ENCODE peak calls at places on chromosome 9, in four cellular contexts. One of them, this sample, is unnamed.
A peak's percentile ranks its signal among the peaks of the same experiment; 100 is the strongest.

GRCh38 chr9:136902259-136902821 is 16.0 kb downstream of the TRAF2 start:
- DNase-seq in K562: no peak
- DNase-seq in endothelial cell of umbilical vein: peak; percentile 66
- DNase-seq in GM12878: peak; percentile 66
- DNase-seq in this sample: peak; percentile 86

GRCh38 chr9:135494791-135495559 is 5.5 kb upstream of the MRPS2 start:
- DNase-seq in K562: no peak
- DNase-seq in endothelial cell of umbilical vein: no peak
- DNase-seq in GM12878: no peak
- DNase-seq in this sample: no peak

GRCh38 chr9:128276574-128277270 is 646 bp downstream of the SWI5 start:
- DNase-seq in K562: peak; percentile 66
- DNase-seq in endothelial cell of umbilical vein: peak; percentile 54
- DNase-seq in GM12878: no peak
- DNase-seq in this sample: peak; percentile 34

GRCh38 chr9:80842976-80843506 is 846.3 kb downstream of the TLE1 start:
- DNase-seq in K562: no peak
- DNase-seq in endothelial cell of umbilical vein: no peak
- DNase-seq in GM12878: no peak
- DNase-seq in this sample: no peak

GRCh38 chr9:38287420-38287985 is 105.0 kb upstream of the ALDH1B1 start:
- DNase-seq in K562: no peak
- DNase-seq in endothelial cell of umbilical vein: no peak
- DNase-seq in GM12878: no peak
- DNase-seq in this sample: no peak

GRCh38 chr9:125889122-125889523 is 141.9 kb downstream of the PBX3 start:
- DNase-seq in K562: no peak
- DNase-seq in endothelial cell of umbilical vein: peak; percentile 64
- DNase-seq in GM12878: no peak
- DNase-seq in this sample: peak; percentile 3

GRCh38 chr9:130421802-130422276 is 22.9 kb upstream of the ASS1 start:
- DNase-seq in K562: no peak
- DNase-seq in endothelial cell of umbilical vein: no peak
- DNase-seq in GM12878: no peak
- DNase-seq in this sample: peak; percentile 91

GRCh38 chr9:137025120-137025966 is 2.7 kb downstream of the ABCA2 start:
- DNase-seq in K562: no peak
- DNase-seq in endothelial cell of umbilical vein: no peak
- DNase-seq in GM12878: no peak
- DNase-seq in this sample: no peak

GRCh38 chr9:79129865-79130480 is 441.8 kb upstream of the TLE4 start:
- DNase-seq in K562: peak; percentile 11
- DNase-seq in endothelial cell of umbilical vein: peak; percentile 58
- DNase-seq in GM12878: no peak
- DNase-seq in this sample: peak; percentile 67
- TF ChIP-seq FOS in K562: no peak
- TF ChIP-seq FOS in endothelial cell of umbilical vein: no peak
- TF ChIP-seq FOS in GM12878: no peak
- TF ChIP-seq FOS in this sample: no peak

DNA sequence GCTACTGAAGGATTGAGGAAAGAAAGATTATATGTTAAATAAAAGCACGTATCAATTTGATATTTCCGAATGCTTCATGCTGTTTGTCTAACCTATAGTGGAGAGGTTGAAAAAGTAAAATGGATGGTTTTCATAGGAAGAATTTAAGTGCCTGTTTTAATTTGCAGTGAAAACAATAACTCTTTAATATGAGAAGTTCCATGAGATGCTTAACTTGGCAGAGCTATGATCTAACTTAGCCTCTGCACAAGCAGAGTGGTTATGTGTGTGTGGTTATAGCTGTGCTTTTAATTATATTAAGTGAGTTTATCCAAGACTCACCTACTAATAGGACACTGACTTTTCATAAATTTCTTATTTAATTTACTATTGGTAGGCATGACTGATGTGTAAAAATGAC is 57.4 kb downstream of the AOPEP start:
- DNase-seq in K562: no peak
- DNase-seq in endothelial cell of umbilical vein: no peak
- DNase-seq in GM12878: no peak
- DNase-seq in this sample: no peak
- TF ChIP-seq FOS in K562: no peak
- TF ChIP-seq FOS in endothelial cell of umbilical vein: no peak
- TF ChIP-seq FOS in GM12878: no peak
- TF ChIP-seq FOS in this sample: no peak

DNA sequence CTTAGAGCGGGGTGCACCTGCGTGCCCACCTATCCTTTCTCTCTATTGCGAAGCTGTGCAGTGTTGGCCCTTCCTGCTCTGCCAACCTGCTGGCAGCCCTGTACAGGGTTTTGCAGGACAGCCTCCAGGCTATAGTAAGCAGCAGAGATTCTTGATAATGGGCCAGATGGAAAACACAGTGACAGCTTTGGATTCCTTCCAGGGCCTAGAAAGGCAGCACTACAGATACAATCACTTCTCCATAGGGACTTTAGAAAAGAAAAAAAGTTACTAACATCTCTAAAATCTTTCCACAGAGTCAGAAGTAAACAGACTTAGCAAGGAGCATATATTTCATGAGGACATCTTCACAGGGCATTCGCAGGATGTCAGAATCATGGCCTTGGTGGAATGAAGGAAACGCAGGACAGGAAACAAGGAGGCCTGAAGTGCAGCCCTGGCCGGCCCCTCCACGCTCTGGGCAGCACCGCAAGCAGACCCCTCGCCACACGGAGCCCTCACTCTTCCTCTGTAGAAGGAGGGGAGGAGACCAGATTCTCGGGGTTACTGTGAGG is 172.1 kb upstream of the GAS1 start:
- DNase-seq in K562: no peak
- DNase-seq in endothelial cell of umbilical vein: peak; percentile 41
- DNase-seq in GM12878: no peak
- DNase-seq in this sample: peak; percentile 84
- TF ChIP-seq FOS in K562: no peak
- TF ChIP-seq FOS in endothelial cell of umbilical vein: no peak
- TF ChIP-seq FOS in GM12878: no peak
- TF ChIP-seq FOS in this sample: no peak

GRCh38 chr9:132409828-132410528 is at the start of gene CFAP77:
- DNase-seq in K562: peak; percentile 18
- DNase-seq in endothelial cell of umbilical vein: peak; percentile 52
- DNase-seq in GM12878: no peak
- DNase-seq in this sample: peak; percentile 39
- TF ChIP-seq FOS in K562: no peak
- TF ChIP-seq FOS in endothelial cell of umbilical vein: no peak
- TF ChIP-seq FOS in GM12878: no peak
- TF ChIP-seq FOS in this sample: no peak

GRCh38 chr9:82410306-82410705 is 421.7 kb downstream of the SPATA31D1 start:
- DNase-seq in K562: no peak
- DNase-seq in endothelial cell of umbilical vein: no peak
- DNase-seq in GM12878: peak; percentile 19
- DNase-seq in this sample: peak; percentile 75
- TF ChIP-seq FOS in K562: no peak
- TF ChIP-seq FOS in endothelial cell of umbilical vein: no peak
- TF ChIP-seq FOS in GM12878: no peak
- TF ChIP-seq FOS in this sample: peak; percentile 68

DNA sequence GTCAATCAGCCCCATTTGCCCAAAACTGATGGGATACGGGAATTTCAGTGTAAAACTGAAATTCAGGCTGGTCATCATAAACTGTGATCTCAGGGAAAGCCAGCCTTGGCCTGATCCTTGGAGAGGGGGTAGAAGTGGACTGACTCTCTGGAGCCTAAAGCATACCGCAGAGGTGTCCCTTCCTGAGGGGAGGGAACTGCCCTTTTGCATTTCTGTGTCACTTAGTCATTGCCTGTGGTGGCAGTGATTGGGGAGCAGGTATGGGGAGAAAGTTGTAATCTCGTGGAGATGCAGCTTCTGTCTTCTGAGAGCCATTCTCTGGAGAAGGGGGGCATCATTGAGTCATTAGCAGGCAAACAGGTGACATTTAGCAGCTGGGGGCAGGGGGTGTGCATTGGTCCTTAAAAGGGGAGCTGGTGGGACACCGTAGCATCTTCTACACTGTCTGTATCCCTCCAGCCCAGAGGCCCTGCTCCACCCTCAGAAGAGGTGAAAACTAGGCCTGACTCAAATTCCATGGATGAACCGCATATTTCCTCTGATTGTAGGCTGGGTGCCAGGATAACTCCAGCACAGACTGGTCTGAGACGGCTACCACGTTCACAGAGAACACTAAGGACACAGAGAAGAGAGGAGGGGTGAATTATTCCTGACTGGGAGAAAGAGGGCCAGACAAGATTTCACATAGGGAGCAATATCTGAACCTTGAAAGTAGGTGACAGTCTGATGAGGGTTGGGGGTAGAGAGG is 143.3 kb downstream of the SEC61B start:
- DNase-seq in K562: no peak
- DNase-seq in endothelial cell of umbilical vein: no peak
- DNase-seq in GM12878: no peak
- DNase-seq in this sample: peak; percentile 71
- TF ChIP-seq FOS in K562: no peak
- TF ChIP-seq FOS in endothelial cell of umbilical vein: no peak
- TF ChIP-seq FOS in GM12878: no peak
- TF ChIP-seq FOS in this sample: no peak

DNA sequence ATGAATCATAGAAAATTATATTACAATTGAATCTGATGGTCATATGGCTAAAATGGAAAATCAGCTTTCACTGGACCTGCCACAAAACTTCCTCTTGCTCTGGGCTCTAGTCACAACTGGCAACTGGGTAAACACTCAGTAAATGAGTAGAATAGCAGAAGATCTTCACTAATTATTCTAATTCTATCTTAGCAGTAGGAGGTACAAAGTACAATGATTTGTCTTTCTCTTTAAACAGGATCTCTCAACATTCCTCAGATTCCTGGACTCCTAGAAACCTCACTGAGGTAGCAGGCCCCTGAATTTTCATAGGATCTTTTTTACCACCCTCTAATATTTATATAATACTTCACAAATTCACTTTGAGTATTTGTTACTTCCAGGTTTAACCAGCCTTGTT is 239.9 kb upstream of the SMARCA2 start:
- DNase-seq in K562: no peak
- DNase-seq in endothelial cell of umbilical vein: no peak
- DNase-seq in GM12878: no peak
- DNase-seq in this sample: no peak
- TF ChIP-seq FOS in K562: no peak
- TF ChIP-seq FOS in endothelial cell of umbilical vein: no peak
- TF ChIP-seq FOS in GM12878: no peak
- TF ChIP-seq FOS in this sample: no peak

This sample was measured in IMR-90.